ENCODE peak calls at places on chromosomes 5 and 9, in five cellular contexts. One of them, this sample, is unnamed.
A peak's percentile ranks its signal among the peaks of the same experiment; 100 is the strongest.

GRCh38 chr9:77016111-77016525 is 3.3 kb upstream of the FOXB2 start:
- DNase-seq in suprapubic skin: no peak
- DNase-seq in transverse colon: no peak
- DNase-seq in spleen: no peak
- DNase-seq in aorta: no peak
- DNase-seq in this sample: no peak

GRCh38 chr9:99076483-99077171 is 28.3 kb upstream of the TGFBR1 start:
- DNase-seq in aorta: no peak
- DNase-seq in transverse colon: peak; percentile 26
- DNase-seq in spleen: peak; percentile 88
- DNase-seq in suprapubic skin: no peak
- DNase-seq in this sample: no peak

GRCh38 chr5:74934949-74935751 is 69.0 kb upstream of the FAM169A start:
- DNase-seq in spleen: no peak
- DNase-seq in transverse colon: no peak
- DNase-seq in suprapubic skin: no peak
- DNase-seq in aorta: no peak
- DNase-seq in this sample: no peak

GRCh38 chr5:93929146-93929545 is 187.7 kb upstream of the POU5F2 start:
- DNase-seq in transverse colon: no peak
- DNase-seq in spleen: no peak
- DNase-seq in aorta: no peak
- DNase-seq in suprapubic skin: no peak
- DNase-seq in this sample: no peak

GRCh38 chr9:437066-438015 is 222.7 kb downstream of the DOCK8 start:
- DNase-seq in aorta: no peak
- DNase-seq in transverse colon: no peak
- DNase-seq in suprapubic skin: no peak
- DNase-seq in spleen: no peak
- DNase-seq in this sample: no peak

GRCh38 chr9:3410461-3410860 is 115.3 kb downstream of the RFX3 start:
- DNase-seq in suprapubic skin: no peak
- DNase-seq in spleen: no peak
- DNase-seq in transverse colon: no peak
- DNase-seq in aorta: no peak
- DNase-seq in this sample: no peak

GRCh38 chr9:122821278-122821952 is 7.0 kb downstream of the PDCL start:
- DNase-seq in aorta: no peak
- DNase-seq in suprapubic skin: peak; percentile 78
- DNase-seq in transverse colon: peak; percentile 40
- DNase-seq in spleen: no peak
- DNase-seq in this sample: no peak

GRCh38 chr5:2187156-2187555 is 304.4 kb upstream of the IRX4 start:
- DNase-seq in aorta: no peak
- DNase-seq in transverse colon: no peak
- DNase-seq in spleen: no peak
- DNase-seq in suprapubic skin: no peak
- DNase-seq in this sample: no peak

GRCh38 chr5:127906562-127907204 is 176.9 kb upstream of the SLC12A2 start:
- DNase-seq in transverse colon: no peak
- DNase-seq in suprapubic skin: no peak
- DNase-seq in aorta: no peak
- DNase-seq in spleen: no peak
- DNase-seq in this sample: no peak

GRCh38 chr5:176533894-176534611 is 3.1 kb downstream of the RNF44 start:
- DNase-seq in transverse colon: peak; percentile 47
- DNase-seq in suprapubic skin: no peak
- DNase-seq in spleen: peak; percentile 90
- DNase-seq in aorta: peak; percentile 69
- DNase-seq in this sample: no peak

GRCh38 chr9:133726401-133727276 is 11.5 kb downstream of the SARDH start:
- DNase-seq in aorta: peak; percentile 78
- DNase-seq in suprapubic skin: peak; percentile 48
- DNase-seq in transverse colon: peak; percentile 47
- DNase-seq in spleen: peak; percentile 63
- DNase-seq in this sample: peak; percentile 40

GRCh38 chr5:93831449-93831848 is 90.0 kb upstream of the POU5F2 start:
- DNase-seq in aorta: no peak
- DNase-seq in suprapubic skin: no peak
- DNase-seq in spleen: no peak
- DNase-seq in transverse colon: no peak
- DNase-seq in this sample: no peak

GRCh38 chr5:71013575-71013974 is 11.6 kb downstream of the NAIP start:
- DNase-seq in aorta: no peak
- DNase-seq in suprapubic skin: no peak
- DNase-seq in spleen: no peak
- DNase-seq in transverse colon: no peak
- DNase-seq in this sample: no peak

GRCh38 chr5:134873987-134874830 is at the start of gene TXNDC15:
- DNase-seq in transverse colon: peak; percentile 90
- DNase-seq in suprapubic skin: peak; percentile 91
- DNase-seq in spleen: peak; percentile 98
- DNase-seq in aorta: peak; percentile 96
- DNase-seq in this sample: peak; percentile 71

GRCh38 chr5:93164690-93165089 is 416.3 kb downstream of the NR2F1-AS1 start:
- DNase-seq in suprapubic skin: no peak
- DNase-seq in aorta: no peak
- DNase-seq in transverse colon: peak; percentile 8
- DNase-seq in spleen: no peak
- DNase-seq in this sample: no peak

GRCh38 chr5:98934581-98934980 is 5.8 kb upstream of the CHD1 start:
- DNase-seq in spleen: no peak
- DNase-seq in suprapubic skin: no peak
- DNase-seq in aorta: no peak
- DNase-seq in transverse colon: no peak
- DNase-seq in this sample: no peak

GRCh38 chr5:61362796-61363364 is 30.8 kb downstream of the ZSWIM6 start:
- DNase-seq in spleen: no peak
- DNase-seq in aorta: no peak
- DNase-seq in transverse colon: no peak
- DNase-seq in suprapubic skin: no peak
- DNase-seq in this sample: no peak

GRCh38 chr9:96877269-96877668 is 23.0 kb upstream of the ZNF782 start:
- DNase-seq in suprapubic skin: no peak
- DNase-seq in spleen: peak; percentile 80
- DNase-seq in transverse colon: no peak
- DNase-seq in aorta: no peak
- DNase-seq in this sample: no peak

GRCh38 chr9:2345013-2345412 is 276.6 kb upstream of the VLDLR start:
- DNase-seq in aorta: no peak
- DNase-seq in spleen: no peak
- DNase-seq in suprapubic skin: no peak
- DNase-seq in transverse colon: no peak
- DNase-seq in this sample: no peak

GRCh38 chr9:16625106-16625505 is 245.4 kb downstream of the BNC2 start:
- DNase-seq in suprapubic skin: no peak
- DNase-seq in spleen: no peak
- DNase-seq in aorta: no peak
- DNase-seq in transverse colon: no peak
- DNase-seq in this sample: no peak

GRCh38 chr9:16986441-16987387 is 116.2 kb upstream of the BNC2 start:
- DNase-seq in spleen: no peak
- DNase-seq in aorta: no peak
- DNase-seq in suprapubic skin: no peak
- DNase-seq in transverse colon: no peak
- DNase-seq in this sample: no peak

GRCh38 chr9:82665324-82665723 is 397.6 kb downstream of the RASEF start:
- DNase-seq in spleen: no peak
- DNase-seq in transverse colon: no peak
- DNase-seq in suprapubic skin: no peak
- DNase-seq in aorta: no peak
- DNase-seq in this sample: no peak

GRCh38 chr9:126592461-126592860 is 21.3 kb upstream of the LMX1B start:
- DNase-seq in spleen: no peak
- DNase-seq in aorta: no peak
- DNase-seq in suprapubic skin: no peak
- DNase-seq in transverse colon: no peak
- DNase-seq in this sample: no peak

GRCh38 chr9:94852373-94852772 is 125.9 kb downstream of the AOPEP start:
- DNase-seq in transverse colon: no peak
- DNase-seq in spleen: no peak
- DNase-seq in suprapubic skin: no peak
- DNase-seq in aorta: no peak
- DNase-seq in this sample: no peak

GRCh38 chr5:65364907-65365306 is 116.8 kb downstream of the ADAMTS6 start:
- DNase-seq in aorta: no peak
- DNase-seq in transverse colon: no peak
- DNase-seq in suprapubic skin: no peak
- DNase-seq in spleen: no peak
- DNase-seq in this sample: no peak

GRCh38 chr5:111762895-111763294 is 5.9 kb upstream of the NREP start:
- DNase-seq in suprapubic skin: no peak
- DNase-seq in aorta: no peak
- DNase-seq in transverse colon: no peak
- DNase-seq in spleen: no peak
- DNase-seq in this sample: no peak

GRCh38 chr9:107239474-107239873 is 43.6 kb upstream of the RAD23B start:
- DNase-seq in transverse colon: no peak
- DNase-seq in aorta: no peak
- DNase-seq in spleen: no peak
- DNase-seq in suprapubic skin: no peak
- DNase-seq in this sample: no peak

GRCh38 chr5:98570661-98571181 is 202.7 kb upstream of the RGMB start:
- DNase-seq in aorta: no peak
- DNase-seq in suprapubic skin: no peak
- DNase-seq in spleen: no peak
- DNase-seq in transverse colon: no peak
- DNase-seq in this sample: no peak

GRCh38 chr5:169670769-169671525 is 33.9 kb downstream of the DOCK2 start:
- DNase-seq in transverse colon: peak; percentile 17
- DNase-seq in aorta: no peak
- DNase-seq in suprapubic skin: no peak
- DNase-seq in spleen: no peak
- DNase-seq in this sample: no peak

GRCh38 chr5:124952079-124952478 is 205.6 kb upstream of the ZNF608 start:
- DNase-seq in aorta: no peak
- DNase-seq in spleen: no peak
- DNase-seq in transverse colon: peak; percentile 57
- DNase-seq in suprapubic skin: no peak
- DNase-seq in this sample: no peak

GRCh38 chr9:134546231-134546731 is 95.3 kb upstream of the COL5A1 start:
- DNase-seq in spleen: peak; percentile 43
- DNase-seq in transverse colon: no peak
- DNase-seq in suprapubic skin: no peak
- DNase-seq in aorta: peak; percentile 75
- DNase-seq in this sample: no peak

GRCh38 chr5:105685884-105686283 is 1984.9 kb downstream of the EFNA5 start:
- DNase-seq in suprapubic skin: no peak
- DNase-seq in transverse colon: no peak
- DNase-seq in aorta: no peak
- DNase-seq in spleen: no peak
- DNase-seq in this sample: no peak

GRCh38 chr9:83204047-83204446 is 141.1 kb upstream of the RASEF start:
- DNase-seq in suprapubic skin: no peak
- DNase-seq in spleen: no peak
- DNase-seq in aorta: no peak
- DNase-seq in transverse colon: no peak
- DNase-seq in this sample: no peak

GRCh38 chr9:137580209-137580957 is 1.7 kb upstream of the DPH7 start:
- DNase-seq in aorta: no peak
- DNase-seq in transverse colon: no peak
- DNase-seq in spleen: no peak
- DNase-seq in suprapubic skin: no peak
- DNase-seq in this sample: no peak

GRCh38 chr9:78676623-78677022 is 379.7 kb downstream of the PSAT1 start:
- DNase-seq in suprapubic skin: no peak
- DNase-seq in aorta: no peak
- DNase-seq in spleen: no peak
- DNase-seq in transverse colon: no peak
- DNase-seq in this sample: no peak

GRCh38 chr5:113020461-113021273 is 44.1 kb downstream of the DCP2 start:
- DNase-seq in spleen: no peak
- DNase-seq in transverse colon: no peak
- DNase-seq in aorta: no peak
- DNase-seq in suprapubic skin: no peak
- DNase-seq in this sample: no peak

GRCh38 chr5:111385970-111386831 is 126.1 kb downstream of the STARD4 start:
- DNase-seq in aorta: no peak
- DNase-seq in suprapubic skin: no peak
- DNase-seq in transverse colon: no peak
- DNase-seq in spleen: no peak
- DNase-seq in this sample: no peak

GRCh38 chr5:10699987-10700386 is 61.0 kb downstream of the DAP start:
- DNase-seq in transverse colon: no peak
- DNase-seq in suprapubic skin: no peak
- DNase-seq in spleen: no peak
- DNase-seq in aorta: no peak
- DNase-seq in this sample: no peak

GRCh38 chr9:87667164-87667738 is 58.7 kb upstream of the CTSL start:
- DNase-seq in transverse colon: no peak
- DNase-seq in spleen: no peak
- DNase-seq in suprapubic skin: no peak
- DNase-seq in aorta: no peak
- DNase-seq in this sample: no peak

GRCh38 chr5:15243301-15244020 is 256.5 kb upstream of the FBXL7 start:
- DNase-seq in suprapubic skin: no peak
- DNase-seq in spleen: no peak
- DNase-seq in aorta: no peak
- DNase-seq in transverse colon: no peak
- DNase-seq in this sample: no peak
- H3K9me3 ChIP-seq in suprapubic skin: peaks cover 12% of the 10 kb centered on the region
- H3K9me3 ChIP-seq in spleen: peaks cover 44% of the 10 kb centered on the region
- H3K9me3 ChIP-seq in aorta: peaks cover 2% of the 10 kb centered on the region
- H3K9me3 ChIP-seq in transverse colon: peaks cover 8% of the 10 kb centered on the region
- H3K9me3 ChIP-seq in this sample: peaks cover 2% of the 10 kb centered on the region

GRCh38 chr5:172751761-172752510 is 19.1 kb downstream of the DUSP1 start:
- DNase-seq in aorta: no peak
- DNase-seq in spleen: peak; percentile 29
- DNase-seq in transverse colon: no peak
- DNase-seq in suprapubic skin: no peak
- DNase-seq in this sample: no peak
- H3K9me3 ChIP-seq in aorta: no peaks in the 10 kb centered on the region
- H3K9me3 ChIP-seq in spleen: peaks cover 8% of the 10 kb centered on the region
- H3K9me3 ChIP-seq in transverse colon: no peaks in the 10 kb centered on the region
- H3K9me3 ChIP-seq in suprapubic skin: no peaks in the 10 kb centered on the region
- H3K9me3 ChIP-seq in this sample: no peaks in the 10 kb centered on the region

GRCh38 chr5:118249386-118249785 is 739.0 kb downstream of the DTWD2 start:
- DNase-seq in suprapubic skin: no peak
- DNase-seq in aorta: no peak
- DNase-seq in spleen: no peak
- DNase-seq in transverse colon: no peak
- DNase-seq in this sample: no peak
- H3K9me3 ChIP-seq in suprapubic skin: peaks cover 4% of the 10 kb centered on the region
- H3K9me3 ChIP-seq in aorta: no peaks in the 10 kb centered on the region
- H3K9me3 ChIP-seq in spleen: peaks cover 52% of the 10 kb centered on the region
- H3K9me3 ChIP-seq in transverse colon: peaks cover 27% of the 10 kb centered on the region
- H3K9me3 ChIP-seq in this sample: no peaks in the 10 kb centered on the region

DNA sequence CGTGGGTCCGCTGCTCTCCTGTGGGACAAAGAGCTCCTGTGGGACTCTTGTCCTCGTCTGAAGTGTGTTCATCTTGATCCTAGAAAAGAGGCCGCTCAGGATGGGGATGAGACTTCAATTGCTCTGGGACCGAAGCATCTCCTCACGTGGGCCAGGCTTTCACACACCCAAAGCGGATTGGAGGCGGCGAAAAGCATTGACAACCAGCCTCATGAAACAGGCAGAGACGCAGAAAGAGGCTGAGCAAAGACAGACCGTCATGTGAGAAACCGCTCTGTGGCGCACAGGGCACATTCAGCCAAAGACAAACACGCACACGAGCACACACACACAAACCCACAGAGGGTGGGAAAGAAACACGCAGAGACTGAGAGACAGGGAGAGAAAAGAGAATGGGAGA is 479.5 kb downstream of the SPATA31A7 start:
- DNase-seq in aorta: no peak
- DNase-seq in transverse colon: peak; percentile 2
- DNase-seq in spleen: peak; percentile 41
- DNase-seq in suprapubic skin: peak; percentile 27
- DNase-seq in this sample: no peak
- H3K9me3 ChIP-seq in aorta: peaks cover 6% of the 10 kb centered on the region
- H3K9me3 ChIP-seq in transverse colon: no peaks in the 10 kb centered on the region
- H3K9me3 ChIP-seq in spleen: peaks cover 70% of the 10 kb centered on the region
- H3K9me3 ChIP-seq in suprapubic skin: peaks cover 22% of the 10 kb centered on the region
- H3K9me3 ChIP-seq in this sample: no peaks in the 10 kb centered on the region